ENCODE peak calls at places on chromosomes 12 and 14, in nine cellular contexts. H is astrocyte, C is SK-N-SH, K is IMR-90, Y is neuronal stem cell, X is fibroblast of lung, N is mammary epithelial cell, M is GM23248, Z is neural progenitor cell. L is an unnamed sample.

GRCh38 chr14:100076133-100076532 is 10.9 kb downstream of the EVL start:
- DNase-seq in C (no peak), Z (peak; percentile 7), H (no peak), K (peak; percentile 40), M (peak; percentile 51), Y (no peak), X (peak; percentile 14), N (peak; percentile 56), L (no peak)

GRCh38 chr12:53752651-53753050 is 872 bp upstream of the CISTR start:
- DNase-seq in M (no peak), N (no peak), Z (no peak), K (no peak), C (no peak), Y (no peak), X (no peak), H (no peak), L (no peak)

GRCh38 chr12:24049771-24050170 is 100.3 kb upstream of the SOX5 start:
- DNase-seq in H (no peak), C (no peak), Y (no peak), N (no peak), X (no peak), M (no peak), K (no peak), Z (no peak), L (no peak)

GRCh38 chr14:30142216-30142615 is 214.6 kb upstream of the PRKD1 start:
- DNase-seq in H (no peak), N (no peak), K (no peak), Z (no peak), Y (no peak), M (no peak), C (no peak), X (no peak), L (no peak)

GRCh38 chr12:81208193-81208946 is 130.5 kb downstream of the ACSS3 start:
- DNase-seq in M (peak; percentile 1), K (no peak), Z (peak; percentile 47), Y (no peak), X (peak; percentile 25), C (no peak), H (no peak), N (no peak), L (no peak)

GRCh38 chr12:42742691-42743090 is 153.1 kb upstream of the PRICKLE1 start:
- DNase-seq in H (no peak), M (no peak), Z (no peak), X (no peak), K (no peak), Y (no peak), N (no peak), C (no peak), L (no peak)

GRCh38 chr14:71116206-71117122 is 209.2 kb downstream of the PCNX1 start:
- DNase-seq in X (no peak), Z (no peak), H (no peak), C (no peak), K (no peak), Y (no peak), M (no peak), N (no peak), L (no peak)

GRCh38 chr12:51318846-51319570 is 5.0 kb downstream of the BIN2 start:
- DNase-seq in H (no peak), K (no peak), X (no peak), Z (no peak), M (no peak), C (no peak), Y (no peak), N (no peak), L (no peak)

GRCh38 chr12:122422769-122423257 is 344 bp upstream of the CLIP1 start:
- DNase-seq in Y (peak; percentile 51), C (no peak), H (peak; percentile 62), M (peak; percentile 85), N (peak; percentile 70), K (peak; percentile 54), X (peak; percentile 70), Z (peak; percentile 64), L (no peak)

GRCh38 chr14:24861083-24861630 is 188.8 kb downstream of the STXBP6 start:
- DNase-seq in M (peak; percentile 70), Z (no peak), H (peak; percentile 91), X (no peak), K (peak; percentile 68), C (no peak), Y (no peak), N (peak; percentile 61), L (no peak)

GRCh38 chr14:59803052-59803451 is 67.5 kb downstream of the RTN1 start:
- DNase-seq in Z (no peak), K (no peak), N (no peak), M (no peak), H (no peak), Y (no peak), X (no peak), C (no peak), L (no peak)

GRCh38 chr12:121893901-121894540 is 5.4 kb downstream of the PSMD9 start:
- DNase-seq in N (peak; percentile 81), C (no peak), H (peak; percentile 58), Y (no peak), M (peak; percentile 85), Z (no peak), X (peak; percentile 78), K (peak; percentile 77), L (no peak)

GRCh38 chr12:31572900-31573299 is 18.0 kb downstream of the DENND5B start:
- DNase-seq in K (no peak), X (no peak), C (no peak), M (no peak), Z (peak; percentile 41), Y (no peak), H (no peak), N (no peak), L (no peak)

GRCh38 chr14:105021656-105022275 is 883 bp upstream of the CDCA4 start:
- DNase-seq in N (peak; percentile 51), Y (no peak), H (no peak), K (peak; percentile 44), M (peak; percentile 50), Z (peak; percentile 76), X (peak; percentile 43), C (peak; percentile 62), L (no peak)

DNA sequence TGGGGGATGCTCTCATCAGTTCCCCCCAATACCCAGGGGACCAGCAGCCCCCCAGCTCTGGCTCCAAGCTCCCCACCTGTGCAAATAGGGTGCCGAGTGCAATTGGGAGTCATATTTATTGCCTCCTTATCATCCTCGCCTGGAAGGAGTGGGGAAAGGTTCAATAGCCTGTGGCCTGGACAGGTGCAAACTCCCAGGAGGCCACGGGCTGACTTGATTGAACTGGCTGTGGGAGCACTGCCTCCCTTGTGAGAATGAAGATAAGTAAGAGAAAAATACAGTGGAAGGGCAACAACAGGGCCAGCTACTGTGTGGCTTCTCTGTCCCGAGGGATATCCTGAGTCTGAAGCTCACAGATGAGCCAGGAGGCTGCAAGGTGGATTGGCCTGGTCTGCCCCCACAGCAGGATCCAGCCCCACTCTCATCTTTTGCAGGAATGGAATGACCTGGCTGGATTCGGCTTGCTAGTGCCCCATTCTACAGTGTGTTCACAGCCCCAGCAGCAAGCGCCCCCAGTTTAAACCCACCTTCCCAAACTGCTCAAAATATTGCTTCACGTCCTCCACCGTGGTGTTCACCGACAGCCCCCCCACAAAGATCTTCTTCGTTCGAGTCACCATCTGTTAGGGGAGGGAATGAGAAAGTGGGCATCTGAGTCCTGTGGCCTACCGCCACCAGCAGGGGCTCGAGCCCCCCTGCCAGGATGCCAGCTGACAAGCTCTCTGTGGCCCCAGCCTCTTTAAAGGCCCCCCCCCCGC is 6.3 kb downstream of the MSI1 start:
- DNase-seq in H (no peak), X (no peak), M (no peak), N (no peak), Y (no peak), C (no peak), Z (no peak), K (no peak), L (no peak)
- H3K9ac ChIP-seq in H (peak overlapping the region; percentile 75), X (no peak overlapping the region), M (no peak overlapping the region), N (no peak overlapping the region), Y (peak overlapping the region; percentile 24), C (no peak overlapping the region), Z (no peak overlapping the region), K (no peak overlapping the region), L (no peak overlapping the region)

GRCh38 chr12:113477171-113477841 is 5.6 kb upstream of the LHX5 start:
- DNase-seq in K (no peak), M (no peak), Z (peak; percentile 69), X (no peak), Y (no peak), N (no peak), C (peak; percentile 29), H (no peak), L (no peak)
- H3K9ac ChIP-seq in K (no peak overlapping the region), M (no peak overlapping the region), Z (no peak overlapping the region), X (no peak overlapping the region), Y (no peak overlapping the region), N (no peak overlapping the region), C (no peak overlapping the region), H (no peak overlapping the region), L (no peak overlapping the region)

GRCh38 chr14:35155962-35156361 is 33.6 kb downstream of the PRORP start:
- DNase-seq in C (peak; percentile 21), K (peak; percentile 79), H (peak; percentile 42), N (peak; percentile 78), M (peak; percentile 40), Z (no peak), Y (no peak), X (peak; percentile 11), L (peak; percentile 69)
- H3K9ac ChIP-seq in C (no peak overlapping the region), K (no peak overlapping the region), H (peak overlapping the region; percentile 35), N (peak overlapping the region; percentile 31), M (no peak overlapping the region), Z (no peak overlapping the region), Y (no peak overlapping the region), X (no peak overlapping the region), L (peak overlapping the region; percentile 34)

GRCh38 chr14:65926935-65927700 is 514.6 kb downstream of the FUT8 start:
- DNase-seq in K (no peak), Y (no peak), Z (no peak), N (no peak), C (no peak), H (no peak), X (no peak), M (no peak), L (no peak)
- H3K9ac ChIP-seq in K (no peak overlapping the region), Y (no peak overlapping the region), Z (no peak overlapping the region), N (no peak overlapping the region), C (no peak overlapping the region), H (no peak overlapping the region), X (no peak overlapping the region), M (no peak overlapping the region), L (no peak overlapping the region)

L was measured in SK-N-MC.